ENCODE peak calls at places on chromosome 7, in five cellular contexts. B is H9, E is GM23338, S is cardiac fibroblast, A is fibroblast of the aortic adventitia. I is an unnamed sample.

GRCh38 chr7:145481985-145482384 is 634.6 kb upstream of the CNTNAP2 start:
- DNase-seq in E (no peak), B (no peak), A (no peak), S (no peak), I (no peak)

GRCh38 chr7:73610105-73610504 is 14.2 kb downstream of the MLXIPL start:
- DNase-seq in B (no peak), E (no peak), A (no peak), S (no peak), I (no peak)

GRCh38 chr7:115116773-115117715 is 195.2 kb downstream of the MDFIC start:
- DNase-seq in B (no peak), S (no peak), A (no peak), E (no peak), I (no peak)

GRCh38 chr7:154388412-154388811 is 336.2 kb downstream of the DPP6 start:
- DNase-seq in B (no peak), S (no peak), A (no peak), E (no peak), I (no peak)

GRCh38 chr7:842436-843031 is 10.3 kb downstream of the SUN1 start:
- DNase-seq in E (no peak), A (no peak), S (no peak), B (no peak), I (no peak)

GRCh38 chr7:130960208-130960988 is 226.4 kb upstream of the KLF14 start:
- DNase-seq in A (peak), S (peak), E (no peak), B (no peak), I (peak)

GRCh38 chr7:34061175-34061574 is 155.8 kb downstream of the BMPER start:
- DNase-seq in B (no peak), S (peak), E (no peak), A (peak), I (no peak)

GRCh38 chr7:108525327-108525984 is 479 bp downstream of the PNPLA8 start:
- DNase-seq in E (peak), A (peak), B (peak), S (peak), I (no peak)

GRCh38 chr7:409344-410281 is 110.0 kb downstream of the PDGFA start:
- DNase-seq in B (peak), A (no peak), E (no peak), S (no peak), I (no peak)

GRCh38 chr7:146119016-146119415 is 2.4 kb downstream of the CNTNAP2 start:
- DNase-seq in S (no peak), E (no peak), A (no peak), B (no peak), I (no peak)

GRCh38 chr7:113394856-113395255 is 276.5 kb upstream of the SMIM30 start:
- DNase-seq in S (no peak), A (no peak), E (peak), B (peak), I (no peak)

GRCh38 chr7:25456467-25457171 is 228.3 kb upstream of the NPVF start:
- DNase-seq in A (no peak), S (no peak), B (no peak), E (peak), I (no peak)

GRCh38 chr7:86598311-86598710 is 45.4 kb upstream of the GRM3 start:
- DNase-seq in A (no peak), B (peak), E (peak), S (no peak), I (no peak)

GRCh38 chr7:27661776-27662489 is 750 bp downstream of the HIBADH start:
- DNase-seq in B (no peak), S (peak), A (peak), E (peak), I (peak)

GRCh38 chr7:44158873-44159631 is 17.9 kb upstream of the MYL7 start:
- DNase-seq in A (no peak), E (no peak), S (no peak), B (no peak), I (no peak)

GRCh38 chr7:42893341-42894242 is 18.3 kb downstream of the C7orf25 start:
- DNase-seq in S (no peak), B (no peak), E (peak), A (no peak), I (no peak)

GRCh38 chr7:105389889-105390288 is 1.2 kb upstream of the SRPK2 start:
- DNase-seq in B (no peak), E (no peak), S (no peak), A (no peak), I (no peak)

GRCh38 chr7:122298131-122298530 is 6.4 kb downstream of the FEZF1 start:
- DNase-seq in E (no peak), B (no peak), A (no peak), S (no peak), I (no peak)

GRCh38 chr7:27182285-27182827 is 2.7 kb downstream of the HOXA11 start:
- DNase-seq in A (no peak), S (no peak), B (peak), E (no peak), I (no peak)

GRCh38 chr7:155864271-155864985 is 52.2 kb upstream of the SHH start:
- DNase-seq in B (peak), A (no peak), S (no peak), E (no peak), I (no peak)

GRCh38 chr7:75928600-75928939 is 13.6 kb downstream of the POR start:
- DNase-seq in B (no peak), S (no peak), E (no peak), A (no peak), I (peak)

GRCh38 chr7:130360518-130360917 is 15.9 kb downstream of the CPA5 start:
- DNase-seq in A (no peak), E (no peak), S (no peak), B (no peak), I (no peak)

GRCh38 chr7:95434501-95435421 is at the start of gene PON2:
- DNase-seq in A (peak), E (peak), S (peak), B (peak), I (peak)

GRCh38 chr7:69906309-69906995 is 308.2 kb downstream of the AUTS2 start:
- DNase-seq in B (no peak), E (no peak), S (no peak), A (no peak), I (peak)

DNA sequence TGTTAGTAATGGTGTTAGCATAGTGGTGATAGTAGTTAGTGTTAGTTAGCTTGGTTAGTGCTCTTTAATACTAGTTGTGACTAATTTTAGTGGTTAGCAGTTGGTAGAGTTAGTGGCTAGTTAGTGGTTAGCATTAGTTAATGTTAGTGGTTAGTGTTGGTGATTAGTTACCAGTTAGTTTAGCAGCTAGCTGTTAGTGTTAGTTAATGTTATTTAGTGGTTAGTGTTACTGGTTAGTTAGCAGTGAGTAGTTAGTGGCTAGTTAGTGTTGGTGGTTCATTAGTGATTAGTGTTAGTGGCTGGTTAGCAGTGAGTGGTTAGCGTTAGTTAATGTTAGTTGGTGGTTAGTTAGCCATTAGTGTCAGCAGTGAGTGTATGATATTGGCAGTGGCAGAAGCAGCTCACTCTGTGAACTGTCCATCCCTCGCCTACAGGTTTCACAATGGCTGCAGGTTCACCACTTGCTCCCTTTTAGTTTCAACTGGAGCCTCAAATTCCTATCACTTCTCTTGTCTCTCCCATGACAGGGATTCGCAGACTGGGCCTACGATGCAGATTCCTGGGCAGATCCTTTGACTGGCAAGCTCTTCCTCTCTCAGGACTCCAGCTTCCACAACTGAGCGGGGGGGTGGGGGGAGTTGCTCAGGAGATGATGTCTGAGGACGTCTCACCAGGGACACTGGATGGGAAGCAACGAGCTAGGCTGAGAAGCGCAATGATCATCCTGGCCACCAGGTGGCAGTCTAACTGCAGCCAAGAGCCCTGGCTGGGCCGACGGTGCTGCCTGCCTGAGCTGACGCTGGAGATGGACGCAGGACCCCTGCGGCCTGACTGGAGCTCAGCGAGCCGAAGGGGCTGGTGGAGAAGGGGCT is 19.5 kb downstream of the GHRHR start:
- DNase-seq in E (peak), B (peak), A (peak), S (peak), I (peak)
- TF ChIP-seq CTCF in E (peak), B (peak), A (peak), S (peak), I (peak)

DNA sequence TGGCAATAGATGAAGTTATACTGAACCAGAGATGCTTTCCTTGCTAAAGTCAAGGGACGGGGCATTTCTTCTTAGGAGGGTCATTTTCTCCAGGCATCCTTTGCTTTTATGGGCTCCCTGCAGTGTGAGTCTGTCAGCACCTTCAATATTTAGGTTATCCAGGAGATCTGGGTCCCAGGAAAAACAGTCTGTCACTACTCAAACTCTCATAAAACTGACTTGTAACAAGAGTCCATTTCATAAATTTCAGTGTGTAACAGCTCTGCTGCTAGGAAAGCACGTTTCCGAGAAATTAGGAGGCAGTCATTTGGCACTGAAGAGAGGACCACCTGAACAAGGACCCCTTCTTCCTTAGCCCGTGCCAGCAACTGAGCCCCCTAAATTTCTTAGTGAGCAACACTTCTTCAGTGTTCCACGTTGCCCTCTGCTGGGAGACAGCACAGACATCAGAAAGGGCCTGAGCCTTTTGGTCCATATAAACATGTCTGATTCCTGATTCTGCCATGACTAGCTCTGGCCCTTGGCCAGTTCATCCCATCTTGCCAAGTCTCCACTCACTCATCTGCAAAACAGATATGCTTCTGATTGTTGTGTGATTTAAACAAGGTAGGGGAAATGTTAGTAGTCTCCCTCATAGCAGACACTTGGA is 7.2 kb downstream of the GCC1 start:
- DNase-seq in A (peak), B (no peak), E (peak), S (peak), I (no peak)
- TF ChIP-seq CTCF in A (peak), B (peak), E (peak), S (peak), I (no peak)

GRCh38 chr7:71482284-71482683 is 350.3 kb downstream of the GALNT17 start:
- DNase-seq in S (no peak), E (no peak), A (no peak), B (no peak), I (no peak)

GRCh38 chr7:71480814-71481213 is 348.9 kb downstream of the GALNT17 start:
- DNase-seq in A (no peak), S (no peak), B (no peak), E (no peak), I (no peak)

GRCh38 chr7:71486414-71486813 is 354.5 kb downstream of the GALNT17 start:
- DNase-seq in A (no peak), B (no peak), E (no peak), S (no peak), I (no peak)

GRCh38 chr7:71486856-71487628 is 355.1 kb downstream of the GALNT17 start:
- DNase-seq in B (no peak), E (no peak), A (peak), S (peak), I (no peak)

GRCh38 chr7:71484381-71484780 is 352.4 kb downstream of the GALNT17 start:
- DNase-seq in B (no peak), A (no peak), S (peak), E (no peak), I (no peak)
- TF ChIP-seq CTCF in B (no peak), A (no peak), S (no peak), E (no peak), I (no peak)

DNA sequence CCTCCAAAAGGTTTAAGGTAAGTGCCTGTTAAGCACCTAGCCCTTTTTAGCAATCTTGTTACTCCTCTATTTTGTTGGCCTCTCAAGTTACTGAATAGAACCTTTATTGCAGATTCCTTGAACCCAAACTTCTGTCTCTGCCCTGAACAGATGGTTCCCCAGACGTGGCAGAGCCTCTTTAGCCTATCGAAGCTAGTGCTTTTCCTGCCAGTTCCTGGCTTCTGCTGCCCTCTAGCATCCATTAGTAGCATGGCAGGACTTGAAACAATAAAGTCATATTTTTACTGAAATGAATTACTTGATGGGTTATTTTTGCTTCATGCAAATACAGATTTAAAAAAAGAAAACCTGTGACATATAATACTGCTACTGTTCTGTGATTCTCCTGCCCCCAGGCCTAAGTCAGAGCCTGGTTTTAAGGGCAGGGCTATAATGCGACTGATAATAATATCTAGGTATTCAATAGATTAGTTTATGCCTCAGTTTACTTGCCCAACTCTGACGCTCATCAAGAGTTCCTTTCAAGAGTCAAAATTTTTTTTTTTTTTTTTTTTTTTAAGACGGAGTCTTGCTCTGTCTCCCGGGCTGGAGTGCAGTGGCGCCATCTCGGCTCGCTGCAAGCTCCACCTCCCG is 84.3 kb upstream of the PHF14 start:
- DNase-seq in S (peak), A (peak), B (peak), E (peak), I (peak)
- TF ChIP-seq CTCF in S (peak), A (peak), B (peak), E (peak), I (peak)

GRCh38 chr7:1845536-1846311 is 175.6 kb downstream of the ELFN1 start:
- DNase-seq in S (no peak), E (no peak), A (no peak), B (no peak), I (no peak)
- TF ChIP-seq CTCF in S (no peak), E (no peak), A (no peak), B (no peak), I (no peak)

GRCh38 chr7:94223375-94224084 is 171.2 kb upstream of the COL1A2 start:
- DNase-seq in E (peak), S (peak), A (peak), B (peak), I (no peak)
- TF ChIP-seq CTCF in E (peak), S (peak), A (peak), B (peak), I (no peak)

DNA sequence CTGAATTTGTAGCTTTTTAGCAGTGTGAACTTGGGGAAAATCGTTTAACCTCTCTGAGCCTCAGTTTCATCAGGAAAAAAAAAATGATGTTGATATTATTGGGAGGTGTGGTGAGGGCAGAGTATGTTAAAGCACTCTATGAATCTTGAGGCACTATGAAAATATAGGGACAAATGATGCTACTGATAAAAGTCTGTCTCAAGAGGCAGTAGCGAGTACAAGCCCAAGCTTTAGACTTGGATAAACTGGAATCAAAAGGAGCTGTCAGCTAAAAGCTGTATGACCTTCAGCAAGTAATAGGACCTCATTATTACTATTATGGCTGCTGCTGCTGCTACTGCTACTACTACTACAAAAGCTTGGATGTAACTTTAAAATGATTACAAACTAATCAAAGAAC is 8.4 kb downstream of the ZNF277 start:
- DNase-seq in A (no peak), S (no peak), B (no peak), E (no peak), I (no peak)
- TF ChIP-seq CTCF in A (no peak), S (no peak), B (no peak), E (no peak), I (no peak)

GRCh38 chr7:41822259-41822658 is 119.4 kb upstream of the INHBA start:
- DNase-seq in B (no peak), E (no peak), S (no peak), A (peak), I (no peak)

GRCh38 chr7:41826641-41827040 is 123.8 kb upstream of the INHBA start:
- DNase-seq in B (no peak), S (no peak), A (no peak), E (no peak), I (no peak)

GRCh38 chr7:41821521-41822213 is 118.8 kb upstream of the INHBA start:
- DNase-seq in E (no peak), B (no peak), S (no peak), A (no peak), I (no peak)

GRCh38 chr7:41825927-41826480 is 123.1 kb upstream of the INHBA start:
- DNase-seq in S (peak), A (peak), E (no peak), B (no peak), I (no peak)

DNA sequence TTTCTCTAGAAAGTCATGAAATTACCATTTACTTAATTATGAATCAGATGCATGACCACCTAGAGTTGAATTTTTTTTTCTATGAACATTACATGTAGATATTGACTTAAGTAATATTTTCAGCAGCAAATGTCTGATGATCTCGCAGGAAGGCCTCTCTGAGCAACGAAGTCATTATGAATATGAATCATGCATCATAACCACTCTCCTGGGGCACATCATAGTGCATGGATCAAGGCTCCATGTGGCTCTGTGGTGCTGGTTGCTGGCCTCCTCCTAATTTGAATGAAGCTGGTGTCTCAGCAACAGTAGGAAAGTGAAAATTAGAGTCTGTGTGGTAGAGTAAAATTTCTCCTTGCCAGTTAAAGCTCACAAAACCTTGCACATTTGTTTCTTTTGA is 121.4 kb upstream of the INHBA start:
- DNase-seq in S (peak), B (no peak), A (no peak), E (no peak), I (peak)
- TF ChIP-seq CTCF in S (no peak), B (no peak), A (no peak), E (no peak), I (no peak)